ENCODE peak calls at places on chromosomes 4 and X, in five cellular contexts. I is GM12864, M is ascending aorta, W is upper lobe of right lung, B is HFF-Myc. E is an unnamed sample.

GRCh38 chr4:23697001-23697528 is 192.8 kb downstream of the PPARGC1A start:
- DNase-seq in I (no peak), M (no peak), W (no peak), B (no peak), E (no peak)

GRCh38 chr4:8103991-8104390 is 54.6 kb downstream of the ABLIM2 start:
- DNase-seq in I (no peak), M (no peak), W (no peak), B (no peak), E (no peak)

GRCh38 chrX:114798902-114799301 is 215.0 kb downstream of the HTR2C start:
- DNase-seq in I (no peak), M (no peak), W (no peak), B (no peak), E (peak; percentile 2)

GRCh38 chr4:181688416-181688815 is 554.8 kb upstream of the TENM3 start:
- DNase-seq in I (no peak), M (no peak), W (no peak), B (no peak), E (peak; percentile 86)

GRCh38 chrX:102978594-102978993 is 41.5 kb downstream of the RAB40AL start:
- DNase-seq in I (no peak), M (no peak), W (no peak), B (no peak), E (no peak)

GRCh38 chrX:109732319-109732779 is 708 bp downstream of the ACSL4 start:
- DNase-seq in I (no peak), M (no peak), W (no peak), B (no peak), E (peak; percentile 58)

GRCh38 chr4:173214661-173215060 is 46.0 kb downstream of the GALNT7 start:
- DNase-seq in I (no peak), M (no peak), W (no peak), B (peak; percentile 53), E (peak; percentile 75)

GRCh38 chr4:15400911-15401671 is 26.7 kb upstream of the C1QTNF7 start:
- DNase-seq in I (peak; percentile 8), M (peak; percentile 89), W (peak; percentile 84), B (peak; percentile 41), E (peak; percentile 65)

GRCh38 chrX:27796640-27797257 is 11.0 kb upstream of the MAGEB10 start:
- DNase-seq in I (no peak), M (no peak), W (no peak), B (no peak), E (no peak)

GRCh38 chrX:110418220-110418856 is 59.7 kb downstream of the RTL9 start:
- DNase-seq in I (no peak), M (no peak), W (peak; percentile 60), B (no peak), E (peak; percentile 71)

GRCh38 chr4:38387348-38387747 is 276.7 kb upstream of the KLF3 start:
- DNase-seq in I (no peak), M (peak; percentile 88), W (peak; percentile 74), B (no peak), E (peak; percentile 39)

GRCh38 chr4:80115368-80116181 is 42.5 kb upstream of the ANTXR2 start:
- DNase-seq in I (no peak), M (no peak), W (no peak), B (no peak), E (no peak)

GRCh38 chrX:4182010-4182806 is 468.8 kb upstream of the PRKX start:
- DNase-seq in I (no peak), M (no peak), W (no peak), B (no peak), E (no peak)

GRCh38 chr4:153204247-153205027 is at the start of gene TRIM2:
- DNase-seq in I (no peak), M (peak; percentile 69), W (peak; percentile 73), B (no peak), E (peak; percentile 72)

GRCh38 chrX:82813671-82814078 is 694.4 kb upstream of the POU3F4 start:
- DNase-seq in I (no peak), M (no peak), W (no peak), B (no peak), E (peak; percentile 91)

GRCh38 chrX:82816001-82816400 is 692.1 kb upstream of the POU3F4 start:
- DNase-seq in I (no peak), M (no peak), W (no peak), B (no peak), E (no peak)

DNA sequence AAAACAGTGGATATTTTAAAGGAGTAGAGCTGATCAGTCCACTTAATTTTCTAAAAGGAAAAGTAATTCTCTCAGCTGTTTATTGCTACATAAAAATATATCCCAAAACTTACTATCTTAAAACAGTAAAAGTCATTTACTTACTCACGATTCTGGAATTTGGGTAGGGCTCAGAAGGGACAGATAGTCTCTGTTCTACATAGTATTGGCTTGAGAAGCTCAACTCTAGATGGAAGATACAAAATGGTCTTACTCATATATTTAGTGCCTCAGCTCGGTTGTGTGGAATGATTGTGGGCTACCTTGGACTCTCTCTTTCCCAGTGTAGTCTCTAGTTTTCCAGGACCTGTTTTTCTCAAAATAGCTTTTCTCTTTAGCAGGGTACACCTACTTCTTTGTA is 691.5 kb upstream of the POU3F4 start:
- DNase-seq in I (no peak), M (no peak), W (no peak), B (no peak), E (peak; percentile 13)
- TF ChIP-seq CTCF in I (no peak), M (no peak), W (no peak), B (no peak), E (no peak)

DNA sequence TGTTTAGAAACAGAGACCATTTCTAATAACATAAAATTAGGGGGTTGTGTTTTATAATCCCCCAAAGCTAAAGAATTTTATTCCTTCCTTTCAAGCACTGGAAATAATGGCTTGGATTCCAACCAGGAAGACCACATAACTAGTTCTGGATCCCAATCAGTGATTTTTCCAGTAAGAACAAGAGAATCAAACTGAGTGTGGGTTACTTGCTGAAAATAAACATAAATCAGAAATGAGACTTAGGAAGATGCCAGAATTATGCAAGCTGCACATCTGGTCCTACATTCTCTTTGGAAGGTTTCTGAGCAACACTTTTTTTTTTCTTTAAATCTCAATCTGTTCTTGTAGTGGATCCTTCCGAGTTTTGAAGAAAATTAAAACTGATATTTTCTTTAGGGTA is 76.3 kb downstream of the SOWAHB start:
- DNase-seq in I (no peak), M (no peak), W (no peak), B (no peak), E (peak; percentile 69)
- H3K4me3 ChIP-seq in I (no peak overlapping the region), M (no peak overlapping the region), W (no peak overlapping the region), B (no peak overlapping the region), E (no peak overlapping the region)

DNA sequence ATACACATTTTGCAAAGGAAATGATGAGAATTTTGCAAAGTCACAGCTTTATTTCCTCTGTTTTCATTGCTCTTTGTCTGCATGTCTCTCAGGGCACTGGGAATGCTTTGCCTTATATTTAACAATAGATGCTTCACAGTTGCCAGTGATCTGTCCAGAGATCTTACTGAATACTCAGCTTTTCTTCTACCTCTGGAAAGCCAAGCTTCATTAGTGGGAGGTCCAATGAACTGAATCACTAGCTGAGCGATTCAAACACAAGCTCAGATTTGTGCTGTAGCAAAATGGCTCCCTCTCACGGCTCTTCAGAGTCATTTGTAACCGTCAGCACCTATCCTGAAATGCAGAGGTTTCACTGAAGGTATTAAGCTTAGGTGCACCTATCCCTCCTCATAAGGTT is 138.9 kb downstream of the DCLK2 start:
- DNase-seq in I (no peak), M (no peak), W (no peak), B (no peak), E (peak; percentile 85)
- TF ChIP-seq CTCF in I (no peak), M (peak; percentile 45), W (peak; percentile 11), B (peak; percentile 37), E (peak; percentile 62)

GRCh38 chr4:74395633-74396032 is 30.7 kb downstream of the EREG start:
- DNase-seq in I (no peak), M (no peak), W (no peak), B (no peak), E (peak; percentile 50)

GRCh38 chr4:74400395-74400794 is 35.5 kb downstream of the EREG start:
- DNase-seq in I (no peak), M (no peak), W (no peak), B (no peak), E (no peak)

GRCh38 chr4:74402692-74403460 is 37.9 kb downstream of the EREG start:
- DNase-seq in I (no peak), M (no peak), W (no peak), B (no peak), E (no peak)

GRCh38 chr4:74394476-74395136 is 29.7 kb downstream of the EREG start:
- DNase-seq in I (no peak), M (no peak), W (no peak), B (no peak), E (peak; percentile 63)

DNA sequence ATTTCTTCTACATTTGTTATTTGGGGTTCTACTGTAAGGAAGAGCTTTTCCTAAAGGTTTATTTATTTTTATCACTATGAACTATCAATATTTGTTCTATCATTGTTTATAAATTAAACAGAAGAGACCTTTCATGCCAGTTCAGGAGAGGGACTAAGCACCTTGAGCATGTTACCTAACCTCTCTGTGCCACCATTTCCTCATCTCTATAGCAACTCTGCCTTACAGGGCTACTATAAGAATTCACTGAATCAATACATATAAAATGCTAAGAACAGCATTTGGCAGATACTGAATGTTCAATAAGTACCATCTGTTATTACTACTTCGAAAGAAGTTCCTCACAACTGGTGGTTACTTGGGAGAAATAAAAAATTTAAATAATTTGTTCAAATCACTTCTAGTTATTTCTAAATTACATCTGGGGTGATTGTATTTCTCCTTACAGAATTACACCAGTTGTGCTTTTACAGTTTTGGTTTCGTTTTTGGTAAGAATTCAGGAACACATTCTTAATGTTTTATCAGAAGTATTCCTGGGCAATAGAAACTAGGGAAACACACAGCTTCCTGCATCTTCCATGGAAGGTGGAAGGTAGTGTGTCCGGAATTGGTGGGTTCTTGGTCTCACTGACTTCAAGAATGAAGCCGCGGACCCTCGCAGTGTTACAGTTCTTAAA is 32.9 kb downstream of the EREG start:
- DNase-seq in I (no peak), M (no peak), W (no peak), B (no peak), E (no peak)
- H3K4me3 ChIP-seq in I (peak overlapping the region; percentile 65), M (peak overlapping the region; percentile 45), W (peak overlapping the region; percentile 47), B (no peak overlapping the region), E (no peak overlapping the region)

DNA sequence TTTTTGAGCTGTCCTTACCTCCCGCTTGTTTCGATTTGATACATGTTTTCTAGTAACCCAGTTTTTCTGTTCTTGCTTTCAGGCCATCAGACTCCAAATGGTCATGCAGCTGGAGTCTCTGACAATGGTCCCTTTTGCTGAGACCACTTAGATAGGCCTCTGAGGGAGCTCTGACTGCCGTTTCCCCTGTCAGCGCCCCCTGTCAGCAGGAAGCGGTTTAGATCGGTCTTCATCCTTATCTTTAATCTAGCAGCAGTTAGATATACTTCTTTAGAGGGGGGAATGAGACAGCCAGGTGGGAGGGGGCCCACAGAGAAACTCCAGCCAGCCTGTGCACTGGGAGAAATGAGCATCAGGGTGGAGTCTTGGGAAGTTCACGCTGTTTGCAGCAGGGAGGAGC is 457.9 kb downstream of the GPAT3 start:
- DNase-seq in I (no peak), M (no peak), W (no peak), B (no peak), E (no peak)
- TF ChIP-seq CTCF in I (peak; percentile 35), M (no peak), W (no peak), B (peak; percentile 48), E (peak; percentile 9)

E was measured in astrocyte of the spinal cord.